ENCODE peak calls at places on chromosome 4, in seven cellular contexts. R, B, X, W, O, S and K are unnamed samples.

GRCh38 chr4:140595065-140595464 is 26.3 kb upstream of the UCP1 start:
- DNase-seq in X (peak; percentile 33), S (no peak), R (peak; percentile 42), O (no peak), W (no peak), B (no peak), K (no peak)

GRCh38 chr4:143558823-143559756 is 45.6 kb downstream of the SMARCA5 start:
- DNase-seq in S (peak; percentile 88), B (peak; percentile 82), R (peak; percentile 86), O (peak; percentile 65), W (peak; percentile 10), X (peak; percentile 72), K (peak; percentile 73)

GRCh38 chr4:53563824-53564223 is 27.5 kb downstream of the LNX1 start:
- DNase-seq in W (no peak), R (no peak), B (no peak), O (peak; percentile 84), X (peak; percentile 62), S (no peak), K (peak; percentile 59)

GRCh38 chr4:170259631-170260153 is 169.9 kb upstream of the AADAT start:
- DNase-seq in B (no peak), W (peak; percentile 49), S (no peak), R (peak; percentile 93), X (peak; percentile 50), O (peak; percentile 83), K (peak; percentile 74)

GRCh38 chr4:14233126-14233525 is 605.6 kb upstream of the BOD1L1 start:
- DNase-seq in W (no peak), B (no peak), R (no peak), X (no peak), O (no peak), S (no peak), K (no peak)

GRCh38 chr4:118284169-118284568 is 68.6 kb downstream of the PRSS12 start:
- DNase-seq in B (no peak), O (no peak), R (no peak), X (no peak), S (no peak), W (no peak), K (no peak)

GRCh38 chr4:186471441-186471840 is 83.9 kb downstream of the MTNR1A start:
- DNase-seq in O (no peak), S (no peak), X (no peak), B (no peak), W (no peak), R (no peak), K (no peak)

GRCh38 chr4:184477201-184477999 is 3.0 kb upstream of the IRF2 start:
- DNase-seq in B (no peak), O (peak; percentile 77), S (no peak), X (no peak), W (no peak), R (no peak), K (peak; percentile 19)

GRCh38 chr4:23934915-23935314 is 45.1 kb upstream of the PPARGC1A start:
- DNase-seq in X (no peak), B (peak; percentile 88), R (no peak), O (no peak), W (peak; percentile 77), S (peak; percentile 71), K (no peak)

GRCh38 chr4:143335979-143336827 is 473 bp upstream of the GAB1 start:
- DNase-seq in B (peak; percentile 93), S (peak; percentile 97), X (peak; percentile 78), W (peak; percentile 73), R (peak; percentile 92), O (peak; percentile 90), K (peak; percentile 30)

GRCh38 chr4:88352062-88352461 is 26.6 kb upstream of the HERC6 start:
- DNase-seq in B (no peak), X (no peak), R (no peak), S (no peak), W (peak; percentile 20), O (no peak), K (no peak)

GRCh38 chr4:117793786-117794369 is 240.4 kb upstream of the NDST3 start:
- DNase-seq in X (no peak), W (no peak), O (no peak), R (no peak), B (no peak), S (no peak), K (no peak)

GRCh38 chr4:147985376-147985775 is 253.5 kb downstream of the ARHGAP10 start:
- DNase-seq in S (no peak), X (no peak), O (no peak), R (no peak), B (no peak), W (no peak), K (no peak)

GRCh38 chr4:115154826-115155225 is 41.4 kb upstream of the NDST4 start:
- DNase-seq in R (no peak), W (peak; percentile 24), B (no peak), X (no peak), S (no peak), O (no peak), K (no peak)

GRCh38 chr4:76226418-76226817 is 12.8 kb upstream of the SCARB2 start:
- DNase-seq in O (no peak), W (no peak), R (no peak), S (no peak), X (no peak), B (no peak), K (no peak)

GRCh38 chr4:39348371-39349265 is 17.5 kb downstream of the RFC1 start:
- DNase-seq in O (no peak), W (no peak), R (no peak), S (no peak), X (no peak), B (no peak), K (peak; percentile 48)

GRCh38 chr4:99863-100262 is 24.4 kb upstream of the ZNF718 start:
- DNase-seq in X (no peak), B (no peak), R (no peak), O (no peak), W (no peak), S (no peak), K (no peak)

GRCh38 chr4:3300198-3300671 is 7.4 kb downstream of the RGS12 start:
- DNase-seq in B (no peak), O (peak; percentile 33), R (no peak), S (peak; percentile 52), X (no peak), W (no peak), K (no peak)

GRCh38 chr4:155615054-155615887 is 51.4 kb upstream of the GUCY1A1 start:
- DNase-seq in B (no peak), S (no peak), O (no peak), R (no peak), X (no peak), W (no peak), K (no peak)

GRCh38 chr4:76377481-76377901 is 43.5 kb downstream of the CCDC158 start:
- DNase-seq in O (no peak), R (no peak), X (no peak), W (no peak), B (no peak), S (no peak), K (no peak)

GRCh38 chr4:72444104-72444503 is 124.9 kb downstream of the ADAMTS3 start:
- DNase-seq in B (no peak), X (no peak), R (no peak), W (no peak), S (no peak), O (no peak), K (no peak)

GRCh38 chr4:138831943-138832342 is 183.6 kb upstream of the NOCT start:
- DNase-seq in X (no peak), W (no peak), B (no peak), S (no peak), R (no peak), O (no peak), K (no peak)
- TF ChIP-seq CTCF in X (no peak), W (no peak), B (no peak), S (no peak), R (no peak), O (no peak), K (no peak)

GRCh38 chr4:32117696-32118095 is 1397.5 kb downstream of the PCDH7 start:
- DNase-seq in O (no peak), R (no peak), S (no peak), B (no peak), W (no peak), X (no peak), K (no peak)
- TF ChIP-seq CTCF in O (no peak), R (no peak), S (no peak), B (no peak), W (no peak), X (no peak), K (no peak)

GRCh38 chr4:145177906-145178538 is 2.4 kb downstream of the OTUD4 start:
- DNase-seq in O (no peak), R (no peak), S (no peak), B (no peak), W (no peak), X (no peak), K (peak; percentile 28)

GRCh38 chr4:145177511-145177905 is 2.9 kb downstream of the OTUD4 start:
- DNase-seq in O (no peak), S (no peak), W (no peak), B (no peak), X (no peak), R (no peak), K (no peak)

GRCh38 chr4:145179201-145179860 is 1.1 kb downstream of the OTUD4 start:
- DNase-seq in O (peak; percentile 75), R (peak; percentile 36), S (peak; percentile 94), B (peak; percentile 81), W (no peak), X (peak; percentile 84), K (peak; percentile 88)

GRCh38 chr4:145178740-145179139 is 1.6 kb downstream of the OTUD4 start:
- DNase-seq in O (no peak), B (no peak), X (no peak), R (no peak), S (no peak), W (no peak), K (peak; percentile 30)

GRCh38 chr4:145176641-145177432 is 3.6 kb downstream of the OTUD4 start:
- DNase-seq in X (no peak), O (no peak), B (no peak), S (no peak), R (no peak), W (no peak), K (no peak)
- TF ChIP-seq CTCF in X (no peak), O (no peak), B (no peak), S (no peak), R (no peak), W (no peak), K (no peak)

GRCh38 chr4:159016527-159017137 is 86.2 kb upstream of the RAPGEF2 start:
- DNase-seq in O (no peak), W (no peak), X (peak; percentile 55), B (no peak), S (no peak), R (peak; percentile 63), K (no peak)
- TF ChIP-seq CTCF in O (no peak), W (no peak), X (peak; percentile 29), B (no peak), S (peak; percentile 17), R (no peak), K (no peak)

DNA sequence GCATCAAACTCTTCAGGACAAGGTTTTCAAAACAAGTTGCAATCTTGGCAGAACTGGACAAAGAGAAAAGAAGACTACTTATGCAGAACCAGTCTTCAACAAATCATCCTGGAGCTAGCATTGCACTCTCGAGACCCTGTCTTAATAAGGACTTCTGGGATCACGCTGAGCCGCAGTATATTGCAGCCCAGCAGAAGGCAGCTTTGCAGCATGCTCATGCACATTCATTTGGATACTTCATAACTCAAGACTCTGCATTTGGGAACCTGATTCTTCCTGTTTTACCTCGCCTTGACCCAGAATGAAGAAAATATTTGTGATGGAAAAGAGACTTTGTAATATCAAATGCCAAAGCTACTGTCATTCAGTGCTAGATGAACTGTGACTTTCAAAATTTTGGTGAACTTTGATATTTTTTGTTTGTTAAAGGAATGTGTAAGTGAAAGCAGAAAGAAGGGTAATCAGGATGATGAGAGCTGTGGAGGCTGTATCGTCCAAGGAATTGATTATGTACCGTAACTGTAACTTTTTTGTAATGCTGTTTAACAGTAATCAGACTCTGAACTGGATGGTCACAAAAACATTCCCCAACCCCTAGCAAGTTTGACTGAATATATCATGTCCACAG is 27.2 kb downstream of the HSPA4L start:
- DNase-seq in R (no peak), W (no peak), O (no peak), X (no peak), S (no peak), B (no peak), K (no peak)
- TF ChIP-seq CTCF in R (no peak), W (peak; percentile 26), O (no peak), X (no peak), S (no peak), B (no peak), K (no peak)